ENCODE peak calls at places on chromosomes 7 and 10, in nine cellular contexts. One of them, this sample, is unnamed. For H3K4me1, the result is how much of the 10 kb centered on the place peaks cover.

GRCh38 chr10:63437334-63437949 is 28.3 kb downstream of the JMJD1C start:
- DNase-seq in esophagus squamous epithelium: no peak
- DNase-seq in CD8-positive, alpha-beta memory T cell: no peak
- DNase-seq in transverse colon: no peak
- DNase-seq in aorta: no peak
- DNase-seq in A673: no peak
- DNase-seq in breast epithelium: no peak
- DNase-seq in GM23248: peak
- DNase-seq in kidney: no peak
- DNase-seq in this sample: no peak

GRCh38 chr7:134888141-134888740 is 98.1 kb upstream of the AGBL3 start:
- DNase-seq in kidney: no peak
- DNase-seq in GM23248: peak
- DNase-seq in A673: no peak
- DNase-seq in breast epithelium: no peak
- DNase-seq in transverse colon: no peak
- DNase-seq in CD8-positive, alpha-beta memory T cell: no peak
- DNase-seq in esophagus squamous epithelium: no peak
- DNase-seq in aorta: no peak
- DNase-seq in this sample: no peak

GRCh38 chr7:55489552-55489951 is 82.8 kb downstream of the VOPP1 start:
- DNase-seq in esophagus squamous epithelium: no peak
- DNase-seq in aorta: no peak
- DNase-seq in CD8-positive, alpha-beta memory T cell: no peak
- DNase-seq in GM23248: no peak
- DNase-seq in kidney: no peak
- DNase-seq in A673: no peak
- DNase-seq in breast epithelium: no peak
- DNase-seq in transverse colon: no peak
- DNase-seq in this sample: no peak

GRCh38 chr10:103598654-103599115 is 105.2 kb downstream of the NEURL1 start:
- DNase-seq in GM23248: peak
- DNase-seq in A673: peak
- DNase-seq in transverse colon: peak
- DNase-seq in breast epithelium: no peak
- DNase-seq in CD8-positive, alpha-beta memory T cell: no peak
- DNase-seq in kidney: no peak
- DNase-seq in aorta: peak
- DNase-seq in esophagus squamous epithelium: no peak
- DNase-seq in this sample: peak

GRCh38 chr10:91944880-91945630 is 21.5 kb downstream of the BTAF1 start:
- DNase-seq in kidney: no peak
- DNase-seq in GM23248: peak
- DNase-seq in transverse colon: no peak
- DNase-seq in A673: no peak
- DNase-seq in esophagus squamous epithelium: no peak
- DNase-seq in aorta: no peak
- DNase-seq in CD8-positive, alpha-beta memory T cell: no peak
- DNase-seq in breast epithelium: no peak
- DNase-seq in this sample: no peak

GRCh38 chr10:86951184-86951761 is 6.1 kb downstream of the MMRN2 start:
- DNase-seq in transverse colon: no peak
- DNase-seq in esophagus squamous epithelium: no peak
- DNase-seq in CD8-positive, alpha-beta memory T cell: no peak
- DNase-seq in breast epithelium: peak
- DNase-seq in aorta: no peak
- DNase-seq in kidney: no peak
- DNase-seq in A673: no peak
- DNase-seq in GM23248: no peak
- DNase-seq in this sample: no peak

GRCh38 chr10:95321554-95322301 is 30.9 kb upstream of the PDLIM1 start:
- DNase-seq in GM23248: no peak
- DNase-seq in transverse colon: no peak
- DNase-seq in aorta: no peak
- DNase-seq in A673: no peak
- DNase-seq in kidney: no peak
- DNase-seq in breast epithelium: no peak
- DNase-seq in CD8-positive, alpha-beta memory T cell: no peak
- DNase-seq in esophagus squamous epithelium: no peak
- DNase-seq in this sample: no peak

GRCh38 chr10:119693262-119693957 is 32.4 kb upstream of the INPP5F start:
- DNase-seq in aorta: no peak
- DNase-seq in kidney: no peak
- DNase-seq in CD8-positive, alpha-beta memory T cell: no peak
- DNase-seq in A673: no peak
- DNase-seq in transverse colon: no peak
- DNase-seq in esophagus squamous epithelium: no peak
- DNase-seq in GM23248: no peak
- DNase-seq in breast epithelium: no peak
- DNase-seq in this sample: peak

GRCh38 chr10:52451817-52452216 is 137.7 kb downstream of the DKK1 start:
- DNase-seq in CD8-positive, alpha-beta memory T cell: no peak
- DNase-seq in breast epithelium: no peak
- DNase-seq in aorta: no peak
- DNase-seq in GM23248: peak
- DNase-seq in esophagus squamous epithelium: no peak
- DNase-seq in A673: no peak
- DNase-seq in transverse colon: no peak
- DNase-seq in kidney: no peak
- DNase-seq in this sample: no peak

GRCh38 chr10:62059424-62059913 is 158.0 kb downstream of the ARID5B start:
- DNase-seq in esophagus squamous epithelium: no peak
- DNase-seq in breast epithelium: no peak
- DNase-seq in GM23248: no peak
- DNase-seq in CD8-positive, alpha-beta memory T cell: no peak
- DNase-seq in aorta: no peak
- DNase-seq in transverse colon: no peak
- DNase-seq in kidney: no peak
- DNase-seq in A673: no peak
- DNase-seq in this sample: no peak

GRCh38 chr7:103809229-103809994 is 180.0 kb downstream of the RELN start:
- DNase-seq in kidney: no peak
- DNase-seq in CD8-positive, alpha-beta memory T cell: no peak
- DNase-seq in A673: peak
- DNase-seq in breast epithelium: no peak
- DNase-seq in transverse colon: no peak
- DNase-seq in esophagus squamous epithelium: no peak
- DNase-seq in aorta: no peak
- DNase-seq in GM23248: no peak
- DNase-seq in this sample: no peak

GRCh38 chr10:132385721-132386418 is 11.1 kb upstream of the PWWP2B start:
- DNase-seq in CD8-positive, alpha-beta memory T cell: no peak
- DNase-seq in esophagus squamous epithelium: no peak
- DNase-seq in breast epithelium: peak
- DNase-seq in A673: no peak
- DNase-seq in GM23248: no peak
- DNase-seq in transverse colon: peak
- DNase-seq in aorta: peak
- DNase-seq in kidney: peak
- DNase-seq in this sample: no peak

GRCh38 chr10:125977206-125977605 is 80.8 kb downstream of the FANK1 start:
- DNase-seq in esophagus squamous epithelium: no peak
- DNase-seq in CD8-positive, alpha-beta memory T cell: no peak
- DNase-seq in A673: peak
- DNase-seq in transverse colon: no peak
- DNase-seq in GM23248: no peak
- DNase-seq in breast epithelium: no peak
- DNase-seq in kidney: no peak
- DNase-seq in aorta: no peak
- DNase-seq in this sample: no peak

GRCh38 chr10:101779544-101780186 is 3.6 kb downstream of the NPM3 start:
- DNase-seq in breast epithelium: peak
- DNase-seq in aorta: peak
- DNase-seq in A673: peak
- DNase-seq in GM23248: peak
- DNase-seq in kidney: peak
- DNase-seq in transverse colon: peak
- DNase-seq in esophagus squamous epithelium: peak
- DNase-seq in CD8-positive, alpha-beta memory T cell: peak
- DNase-seq in this sample: peak

GRCh38 chr10:133154411-133154810 is 5.6 kb upstream of the KNDC1 start:
- DNase-seq in aorta: no peak
- DNase-seq in GM23248: no peak
- DNase-seq in transverse colon: no peak
- DNase-seq in breast epithelium: no peak
- DNase-seq in CD8-positive, alpha-beta memory T cell: no peak
- DNase-seq in kidney: no peak
- DNase-seq in esophagus squamous epithelium: no peak
- DNase-seq in A673: no peak
- DNase-seq in this sample: no peak

DNA sequence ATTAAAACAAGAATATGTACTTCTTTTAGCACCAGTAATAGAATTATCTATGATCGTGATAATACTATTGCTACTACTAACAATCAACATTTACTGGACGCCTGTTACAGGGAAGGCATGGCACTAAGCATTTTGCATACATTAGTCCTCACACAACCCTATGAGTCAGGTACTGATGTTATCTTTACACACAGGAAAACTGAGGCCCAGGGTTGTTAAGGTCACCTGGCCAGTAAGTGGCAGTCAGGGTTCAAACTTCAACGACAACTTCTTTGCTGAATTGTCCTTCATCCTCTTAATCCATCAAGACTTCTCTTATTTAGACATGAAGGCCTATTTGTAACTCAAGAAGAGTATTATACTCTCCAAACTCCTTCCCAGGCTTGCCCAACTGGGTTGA is 41.9 kb upstream of the ACSL5 start:
- DNase-seq in breast epithelium: no peak
- DNase-seq in kidney: no peak
- DNase-seq in esophagus squamous epithelium: no peak
- DNase-seq in CD8-positive, alpha-beta memory T cell: no peak
- DNase-seq in transverse colon: no peak
- DNase-seq in aorta: no peak
- DNase-seq in A673: no peak
- DNase-seq in GM23248: no peak
- DNase-seq in this sample: no peak
- H3K27ac ChIP-seq in breast epithelium: no peak
- H3K27ac ChIP-seq in kidney: peak
- H3K27ac ChIP-seq in esophagus squamous epithelium: no peak
- H3K27ac ChIP-seq in CD8-positive, alpha-beta memory T cell: no peak
- H3K27ac ChIP-seq in transverse colon: peak
- H3K27ac ChIP-seq in aorta: no peak
- H3K27ac ChIP-seq in A673: no peak
- H3K27ac ChIP-seq in GM23248: no peak
- H3K27ac ChIP-seq in this sample: no peak

GRCh38 chr10:79268100-79268670 is 79.1 kb upstream of the PPIF start:
- DNase-seq in esophagus squamous epithelium: no peak
- DNase-seq in A673: no peak
- DNase-seq in CD8-positive, alpha-beta memory T cell: no peak
- DNase-seq in aorta: no peak
- DNase-seq in breast epithelium: no peak
- DNase-seq in kidney: no peak
- DNase-seq in GM23248: peak
- DNase-seq in transverse colon: no peak
- DNase-seq in this sample: no peak
- H3K4me3 ChIP-seq in esophagus squamous epithelium: no peak
- H3K4me3 ChIP-seq in A673: no peak
- H3K4me3 ChIP-seq in CD8-positive, alpha-beta memory T cell: no peak
- H3K4me3 ChIP-seq in aorta: no peak
- H3K4me3 ChIP-seq in breast epithelium: no peak
- H3K4me3 ChIP-seq in kidney: no peak
- H3K4me3 ChIP-seq in GM23248: no peak
- H3K4me3 ChIP-seq in transverse colon: no peak
- H3K4me3 ChIP-seq in this sample: no peak

DNA sequence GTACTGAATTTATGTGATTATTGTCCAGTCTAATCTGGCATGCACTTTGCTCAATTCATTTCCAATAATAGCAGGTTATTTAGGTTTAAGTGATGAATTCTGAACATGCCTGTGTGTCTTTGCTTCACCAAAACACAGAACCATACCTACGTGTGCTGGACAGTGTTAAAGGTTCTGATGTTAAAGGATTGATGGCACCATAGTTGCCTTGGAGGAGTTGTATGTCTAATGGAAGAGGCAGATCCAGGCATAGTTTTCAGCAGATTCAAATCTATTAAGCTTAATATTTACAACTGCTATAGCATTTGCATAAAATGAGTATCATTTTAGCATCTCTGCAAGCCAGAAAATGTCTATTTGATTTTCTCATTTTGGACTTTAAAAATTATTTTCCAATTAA is 28.0 kb upstream of the UMAD1 start:
- DNase-seq in GM23248: no peak
- DNase-seq in A673: no peak
- DNase-seq in esophagus squamous epithelium: no peak
- DNase-seq in breast epithelium: no peak
- DNase-seq in CD8-positive, alpha-beta memory T cell: no peak
- DNase-seq in transverse colon: no peak
- DNase-seq in aorta: no peak
- DNase-seq in kidney: no peak
- DNase-seq in this sample: no peak
- H3K4me1 ChIP-seq in GM23248: under half
- H3K4me1 ChIP-seq in A673: under half
- H3K4me1 ChIP-seq in esophagus squamous epithelium: under half
- H3K4me1 ChIP-seq in breast epithelium: under half
- H3K4me1 ChIP-seq in CD8-positive, alpha-beta memory T cell: under half
- H3K4me1 ChIP-seq in transverse colon: under half
- H3K4me1 ChIP-seq in aorta: under half
- H3K4me1 ChIP-seq in kidney: under half
- H3K4me1 ChIP-seq in this sample: under half

GRCh38 chr7:95601324-95601723 is 5.0 kb upstream of the PDK4 start:
- DNase-seq in GM23248: no peak
- DNase-seq in breast epithelium: no peak
- DNase-seq in kidney: no peak
- DNase-seq in CD8-positive, alpha-beta memory T cell: no peak
- DNase-seq in esophagus squamous epithelium: no peak
- DNase-seq in transverse colon: no peak
- DNase-seq in aorta: no peak
- DNase-seq in A673: no peak
- DNase-seq in this sample: no peak

GRCh38 chr7:95607477-95608010 is 11.2 kb upstream of the PDK4 start:
- DNase-seq in GM23248: peak
- DNase-seq in esophagus squamous epithelium: no peak
- DNase-seq in aorta: no peak
- DNase-seq in breast epithelium: no peak
- DNase-seq in transverse colon: no peak
- DNase-seq in A673: no peak
- DNase-seq in kidney: peak
- DNase-seq in CD8-positive, alpha-beta memory T cell: no peak
- DNase-seq in this sample: no peak

GRCh38 chr7:95602421-95602820 is 6.1 kb upstream of the PDK4 start:
- DNase-seq in GM23248: no peak
- DNase-seq in esophagus squamous epithelium: no peak
- DNase-seq in kidney: no peak
- DNase-seq in A673: no peak
- DNase-seq in CD8-positive, alpha-beta memory T cell: no peak
- DNase-seq in breast epithelium: no peak
- DNase-seq in aorta: no peak
- DNase-seq in transverse colon: no peak
- DNase-seq in this sample: no peak

GRCh38 chr7:95608344-95609173 is 12.2 kb upstream of the PDK4 start:
- DNase-seq in esophagus squamous epithelium: peak
- DNase-seq in A673: no peak
- DNase-seq in kidney: peak
- DNase-seq in CD8-positive, alpha-beta memory T cell: no peak
- DNase-seq in GM23248: peak
- DNase-seq in aorta: peak
- DNase-seq in transverse colon: peak
- DNase-seq in breast epithelium: peak
- DNase-seq in this sample: peak

DNA sequence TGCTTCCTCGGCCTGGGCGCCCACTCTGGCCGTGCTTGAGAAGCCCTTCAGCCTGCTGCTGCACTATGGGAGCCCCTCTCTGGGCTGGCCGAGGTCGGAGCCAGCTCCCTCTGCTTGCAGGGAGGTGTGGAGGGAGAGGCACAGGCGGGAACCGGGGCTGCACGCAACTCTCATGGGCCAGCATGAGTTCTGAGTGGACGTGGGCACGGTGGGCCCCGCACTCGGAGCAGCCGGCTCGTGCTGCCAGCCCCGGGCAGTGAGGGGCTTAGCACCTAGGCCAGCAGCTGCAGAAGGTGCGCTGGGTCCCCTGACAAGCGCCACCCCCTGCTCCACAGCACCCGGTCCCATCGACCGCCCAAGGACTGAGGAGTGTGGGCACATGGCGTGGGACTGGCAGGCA is 9.0 kb upstream of the PDK4 start:
- DNase-seq in aorta: no peak
- DNase-seq in GM23248: no peak
- DNase-seq in kidney: peak
- DNase-seq in breast epithelium: no peak
- DNase-seq in transverse colon: no peak
- DNase-seq in CD8-positive, alpha-beta memory T cell: no peak
- DNase-seq in esophagus squamous epithelium: no peak
- DNase-seq in A673: no peak
- DNase-seq in this sample: no peak
- H3K27ac ChIP-seq in aorta: no peak
- H3K27ac ChIP-seq in GM23248: no peak
- H3K27ac ChIP-seq in kidney: no peak
- H3K27ac ChIP-seq in breast epithelium: peak
- H3K27ac ChIP-seq in transverse colon: no peak
- H3K27ac ChIP-seq in CD8-positive, alpha-beta memory T cell: no peak
- H3K27ac ChIP-seq in esophagus squamous epithelium: peak
- H3K27ac ChIP-seq in A673: no peak
- H3K27ac ChIP-seq in this sample: no peak

This sample was measured in SJCRH30.